ENCODE peak calls at places on chromosomes 4 and X, in five cellular contexts. D is SK-N-SH, R is HepG2, S is GM12878, O is H1. T is an unnamed sample.

GRCh38 chr4:87235020-87235671 is 14.7 kb upstream of the KLHL8 start:
- DNase-seq in D (no peak), O (no peak), R (no peak), S (no peak), T (no peak)

GRCh38 chr4:150212927-150213326 is 134.7 kb downstream of the DCLK2 start:
- DNase-seq in O (no peak), S (no peak), D (no peak), R (no peak), T (no peak)

GRCh38 chr4:82948647-82949204 is 48.2 kb downstream of the THAP9 start:
- DNase-seq in S (no peak), O (no peak), D (no peak), R (no peak), T (no peak)

GRCh38 chr4:76896731-76897521 is 1.0 kb downstream of the SOWAHB start:
- DNase-seq in O (no peak), D (peak; percentile 76), R (no peak), S (no peak), T (no peak)

GRCh38 chrX:22194207-22194606 is 78.5 kb upstream of the CBLL2 start:
- DNase-seq in S (no peak), R (no peak), O (no peak), D (no peak), T (no peak)

GRCh38 chr4:34676390-34676789 is 1567.9 kb downstream of the ARAP2 start:
- DNase-seq in S (no peak), D (no peak), R (no peak), O (no peak), T (no peak)

GRCh38 chr4:107854326-107855030 is 29.7 kb downstream of the SGMS2 start:
- DNase-seq in D (no peak), S (no peak), O (no peak), R (no peak), T (no peak)

GRCh38 chr4:83369825-83370639 is 35.4 kb upstream of the HPSE start:
- DNase-seq in R (peak; percentile 44), D (no peak), S (no peak), O (no peak), T (peak; percentile 7)

GRCh38 chr4:125387770-125388169 is 73.0 kb downstream of the FAT4 start:
- DNase-seq in O (no peak), R (no peak), D (no peak), S (no peak), T (no peak)

GRCh38 chrX:15616531-15616930 is 15.8 kb upstream of the ACE2 start:
- DNase-seq in S (no peak), D (no peak), O (no peak), R (no peak), T (no peak)

GRCh38 chr4:177546745-177547144 is 104.5 kb upstream of the AGA start:
- DNase-seq in O (no peak), D (no peak), S (no peak), R (no peak), T (no peak)

GRCh38 chr4:38162240-38162784 is 202.1 kb downstream of the PTTG2 start:
- DNase-seq in O (no peak), S (no peak), D (peak; percentile 36), R (peak; percentile 96), T (no peak)

GRCh38 chr4:112515278-112516075 is 503 bp downstream of the NEUROG2 start:
- DNase-seq in S (no peak), D (peak; percentile 75), R (no peak), O (peak; percentile 79), T (peak; percentile 40)

GRCh38 chrX:116413273-116413672 is 23.1 kb upstream of the SLC6A14 start:
- DNase-seq in D (no peak), O (no peak), S (no peak), R (no peak), T (no peak)

GRCh38 chr4:182752158-182752910 is 164.9 kb downstream of the DCTD start:
- DNase-seq in O (no peak), S (no peak), D (no peak), R (no peak), T (no peak)

GRCh38 chr4:41318839-41319530 is 62.3 kb downstream of the UCHL1 start:
- DNase-seq in S (no peak), R (peak; percentile 4), O (no peak), D (no peak), T (no peak)

GRCh38 chrX:24426921-24427746 is 38.0 kb upstream of the PDK3 start:
- DNase-seq in O (no peak), D (no peak), R (peak; percentile 5), S (no peak), T (no peak)

GRCh38 chr4:78652282-78652876 is 100.8 kb downstream of the ANXA3 start:
- DNase-seq in S (no peak), D (no peak), R (no peak), O (no peak), T (no peak)

GRCh38 chr4:3680656-3681055 is 85.5 kb upstream of the ADRA2C start:
- DNase-seq in D (no peak), O (no peak), R (no peak), S (no peak), T (no peak)

GRCh38 chrX:30196322-30196721 is 19.0 kb upstream of the MAGEB2 start:
- DNase-seq in D (peak; percentile 32), S (no peak), O (no peak), R (no peak), T (no peak)

GRCh38 chrX:9746148-9746880 is 19.3 kb downstream of the GPR143 start:
- DNase-seq in D (no peak), S (no peak), R (no peak), O (no peak), T (no peak)

GRCh38 chr4:110049951-110050925 is 137.6 kb downstream of the EGF start:
- DNase-seq in S (peak; percentile 8), O (peak; percentile 63), R (peak; percentile 30), D (peak; percentile 38), T (peak; percentile 15)

GRCh38 chr4:56723201-56723605 is 42.1 kb upstream of the HOPX start:
- DNase-seq in D (no peak), S (no peak), O (no peak), R (no peak), T (no peak)

GRCh38 chr4:181235361-181235760 is 1007.8 kb upstream of the TENM3 start:
- DNase-seq in D (no peak), O (no peak), R (no peak), S (no peak), T (no peak)

GRCh38 chr4:1212546-1213335 is 36.2 kb downstream of the CTBP1 start:
- DNase-seq in R (no peak), O (no peak), D (no peak), S (no peak), T (no peak)

GRCh38 chr4:176964116-176964691 is 171.5 kb upstream of the VEGFC start:
- DNase-seq in S (no peak), O (peak; percentile 63), D (no peak), R (no peak), T (no peak)

GRCh38 chrX:39527045-39527444 is 570.7 kb downstream of the BCOR start:
- DNase-seq in R (no peak), S (no peak), O (no peak), D (no peak), T (no peak)

GRCh38 chrX:47796433-47796906 is 40.2 kb upstream of the ZNF81 start:
- DNase-seq in S (no peak), O (no peak), R (no peak), D (no peak), T (no peak)

GRCh38 chr4:63492515-63492914 is 916.7 kb downstream of the TECRL start:
- DNase-seq in S (no peak), D (no peak), R (no peak), O (no peak), T (no peak)

DNA sequence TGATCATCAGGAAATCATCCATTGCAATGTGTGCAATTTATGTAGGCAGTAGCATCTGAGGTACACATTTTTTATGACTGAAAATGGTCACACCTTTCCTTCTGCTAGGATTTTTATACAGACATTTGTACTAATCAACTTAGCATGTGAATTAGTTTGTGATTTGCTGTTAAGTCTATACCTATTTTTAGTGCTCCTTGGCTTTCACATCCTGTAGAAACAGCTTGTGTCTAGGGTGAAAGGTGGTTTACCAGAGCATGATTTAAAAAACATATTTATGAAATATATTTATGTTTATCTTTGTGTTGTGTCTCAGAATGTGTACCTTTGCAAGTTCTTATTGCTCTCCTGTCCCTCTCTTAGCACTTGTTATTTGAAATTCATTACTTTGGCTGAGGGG is 916.0 kb downstream of the TECRL start:
- DNase-seq in R (no peak), D (no peak), S (no peak), O (no peak), T (no peak)
- H3K27ac ChIP-seq in R (no peak overlapping the region), D (no peak overlapping the region), S (peak overlapping the region; percentile 24), O (no peak overlapping the region), T (no peak overlapping the region)

GRCh38 chr4:11427201-11427996 is 1.3 kb downstream of the HS3ST1 start:
- DNase-seq in S (no peak), R (no peak), O (peak; percentile 64), D (no peak), T (no peak)

GRCh38 chr4:11424896-11425295 is 3.8 kb downstream of the HS3ST1 start:
- DNase-seq in S (no peak), R (no peak), D (no peak), O (no peak), T (no peak)

GRCh38 chr4:11428161-11428700 is 463 bp downstream of the HS3ST1 start:
- DNase-seq in D (no peak), R (no peak), S (no peak), O (no peak), T (no peak)

GRCh38 chr4:11426003-11426402 is 2.7 kb downstream of the HS3ST1 start:
- DNase-seq in D (no peak), O (no peak), R (no peak), S (no peak), T (no peak)

GRCh38 chr4:11426716-11427115 is 2.0 kb downstream of the HS3ST1 start:
- DNase-seq in D (no peak), O (no peak), S (no peak), R (no peak), T (no peak)
- H3K4me3 ChIP-seq in D (no peak overlapping the region), O (peak overlapping the region; percentile 76), S (no peak overlapping the region), R (no peak overlapping the region), T (no peak overlapping the region)

GRCh38 chr4:17132226-17132625 is 233.8 kb upstream of the LDB2 start:
- DNase-seq in O (no peak), S (no peak), R (no peak), D (no peak), T (no peak)
- TF ChIP-seq GABPA in O (no peak), S (no peak), R (no peak), D (no peak), T (no peak)

DNA sequence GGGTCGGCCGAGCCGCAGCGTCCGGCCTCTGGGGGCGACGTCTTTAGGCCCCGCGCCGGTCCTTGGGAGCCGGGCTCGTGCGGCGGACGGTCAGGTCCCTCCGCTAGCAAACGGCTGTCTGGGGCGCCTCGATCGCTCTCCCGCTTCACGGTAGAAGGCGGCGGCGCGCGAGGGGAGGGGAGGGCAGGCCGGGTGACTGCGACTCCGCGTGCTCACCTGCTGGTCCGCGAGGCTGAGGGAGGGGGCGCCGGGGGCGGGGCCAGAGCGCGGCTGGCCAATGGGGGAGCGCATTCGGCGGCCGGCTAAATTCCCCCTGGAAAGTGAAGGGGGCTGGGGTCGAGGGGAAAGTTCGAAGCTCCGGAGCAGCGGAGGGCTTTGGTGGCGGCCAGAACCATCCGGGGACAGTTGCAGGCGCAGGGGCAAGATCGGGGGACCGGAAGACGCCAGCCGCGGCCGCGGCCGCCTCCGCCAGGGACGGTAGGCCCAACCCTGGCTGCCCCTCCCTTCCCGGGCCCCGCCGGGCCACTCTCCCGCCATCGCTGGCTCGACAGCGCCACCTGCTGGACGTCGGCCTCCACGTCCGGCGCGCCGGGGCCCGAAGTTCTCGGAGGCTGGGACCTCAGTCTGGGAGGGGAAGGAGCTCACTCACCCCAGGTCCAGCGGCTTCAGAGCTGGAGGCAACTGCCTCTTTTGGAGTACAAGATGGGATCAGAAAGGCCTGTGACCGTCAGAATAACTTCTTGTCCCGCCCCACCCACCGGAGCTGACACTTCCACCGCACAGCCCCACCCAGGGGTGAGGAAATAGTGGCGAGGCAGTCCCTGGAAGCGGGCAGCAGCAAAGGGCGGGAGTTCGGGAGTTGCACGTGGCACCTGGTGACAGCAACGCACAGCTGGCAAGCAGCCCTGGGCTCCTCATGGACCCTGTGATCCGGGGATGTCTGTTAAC is 49.9 kb downstream of the ELF4 start:
- DNase-seq in R (peak; percentile 30), D (peak; percentile 98), S (no peak), O (peak; percentile 95), T (peak; percentile 72)
- H3K27ac ChIP-seq in R (no peak overlapping the region), D (no peak overlapping the region), S (no peak overlapping the region), O (no peak overlapping the region), T (peak overlapping the region; percentile 62)